ENCODE peak calls at places on chromosomes 5 and 9, in six cellular contexts. One of them, this sample, is unnamed.
A peak's percentile ranks its signal among the peaks of the same experiment; 100 is the strongest.

GRCh38 chr5:98757978-98758377 is 15.5 kb upstream of the RGMB start:
- ATAC-seq in T-cell: no peak
- ATAC-seq in left lung: no peak
- ATAC-seq in A549: no peak
- ATAC-seq in omental fat pad: no peak
- ATAC-seq in Right ventricle myocardium superior: no peak
- ATAC-seq in this sample: no peak

GRCh38 chr5:74927336-74927735 is 61.1 kb upstream of the FAM169A start:
- ATAC-seq in T-cell: no peak
- ATAC-seq in A549: no peak
- ATAC-seq in Right ventricle myocardium superior: no peak
- ATAC-seq in omental fat pad: no peak
- ATAC-seq in left lung: no peak
- ATAC-seq in this sample: no peak

GRCh38 chr5:173567548-173567947 is 48.9 kb downstream of the BOD1 start:
- ATAC-seq in T-cell: no peak
- ATAC-seq in omental fat pad: no peak
- ATAC-seq in left lung: no peak
- ATAC-seq in Right ventricle myocardium superior: no peak
- ATAC-seq in A549: no peak
- ATAC-seq in this sample: no peak

GRCh38 chr9:29297592-29297991 is 1724.3 kb upstream of the C9orf72 start:
- ATAC-seq in left lung: no peak
- ATAC-seq in Right ventricle myocardium superior: no peak
- ATAC-seq in A549: no peak
- ATAC-seq in omental fat pad: no peak
- ATAC-seq in T-cell: no peak
- ATAC-seq in this sample: no peak

GRCh38 chr9:6234014-6234413 is 18.4 kb downstream of the IL33 start:
- ATAC-seq in T-cell: no peak
- ATAC-seq in omental fat pad: no peak
- ATAC-seq in left lung: no peak
- ATAC-seq in Right ventricle myocardium superior: peak; percentile 49
- ATAC-seq in A549: no peak
- ATAC-seq in this sample: no peak

GRCh38 chr9:80448996-80449395 is 877.2 kb downstream of the TLE4 start:
- ATAC-seq in left lung: no peak
- ATAC-seq in A549: no peak
- ATAC-seq in Right ventricle myocardium superior: no peak
- ATAC-seq in omental fat pad: no peak
- ATAC-seq in T-cell: no peak
- ATAC-seq in this sample: no peak

GRCh38 chr9:14205463-14205862 is 108.5 kb downstream of the NFIB start:
- ATAC-seq in omental fat pad: peak; percentile 90
- ATAC-seq in T-cell: no peak
- ATAC-seq in Right ventricle myocardium superior: peak; percentile 59
- ATAC-seq in left lung: peak; percentile 45
- ATAC-seq in A549: peak; percentile 90
- ATAC-seq in this sample: no peak

GRCh38 chr5:149544199-149544472 is 7.1 kb downstream of the CSNK1A1 start:
- ATAC-seq in T-cell: no peak
- ATAC-seq in Right ventricle myocardium superior: no peak
- ATAC-seq in left lung: peak; percentile 23
- ATAC-seq in A549: no peak
- ATAC-seq in omental fat pad: no peak
- ATAC-seq in this sample: no peak

GRCh38 chr5:158286827-158287226 is 427.9 kb upstream of the CLINT1 start:
- ATAC-seq in T-cell: no peak
- ATAC-seq in A549: peak; percentile 57
- ATAC-seq in Right ventricle myocardium superior: no peak
- ATAC-seq in omental fat pad: no peak
- ATAC-seq in left lung: no peak
- ATAC-seq in this sample: no peak

GRCh38 chr9:134851015-134851414 is 29.6 kb upstream of the FCN2 start:
- ATAC-seq in A549: no peak
- ATAC-seq in omental fat pad: no peak
- ATAC-seq in left lung: no peak
- ATAC-seq in T-cell: no peak
- ATAC-seq in Right ventricle myocardium superior: no peak
- ATAC-seq in this sample: no peak

This sample was measured in activated T-helper 17 cell treated with anti-CD3 and anti-CD28 coated beads, Interleukin-2, amount 50 U/mL, for 72 hours.